ENCODE peak calls at places on chromosome 13, in seven cellular contexts. S is uterus, H is stomach, A is OCI-LY7, G is endodermal cell, P is choroid plexus epithelial cell, T is GM23248. C is an unnamed sample.

GRCh38 chr13:76879211-76879875 is 6.9 kb downstream of the KCTD12 start:
- DNase-seq in P (peak; percentile 91), S (peak; percentile 79), T (peak; percentile 94), G (no peak), H (peak; percentile 38), A (no peak), C (peak; percentile 52)

GRCh38 chr13:110400786-110401533 is 93.9 kb downstream of the COL4A2 start:
- DNase-seq in S (peak; percentile 73), A (no peak), H (no peak), T (peak; percentile 92), G (no peak), P (peak; percentile 60), C (peak; percentile 91)

GRCh38 chr13:20426766-20427448 is 98.8 kb downstream of the CRYL1 start:
- DNase-seq in S (no peak), H (no peak), G (no peak), P (no peak), T (peak; percentile 32), A (no peak), C (no peak)

GRCh38 chr13:24642236-24642635 is 38.0 kb upstream of the ATP12A start:
- DNase-seq in S (no peak), G (no peak), T (no peak), H (no peak), P (no peak), A (no peak), C (no peak)

GRCh38 chr13:70623260-70623659 is 515.0 kb upstream of the KLHL1 start:
- DNase-seq in A (peak; percentile 9), T (peak; percentile 20), P (peak; percentile 35), H (no peak), S (no peak), G (no peak), C (no peak)

GRCh38 chr13:76815344-76815743 is 70.9 kb downstream of the KCTD12 start:
- DNase-seq in H (no peak), P (no peak), A (no peak), S (no peak), T (no peak), G (no peak), C (no peak)

GRCh38 chr13:40186041-40186440 is 480.4 kb downstream of the FOXO1 start:
- DNase-seq in A (no peak), H (no peak), G (no peak), P (no peak), T (no peak), S (no peak), C (no peak)

GRCh38 chr13:93266681-93267080 is 40.1 kb downstream of the GPC6 start:
- DNase-seq in A (no peak), T (no peak), H (no peak), S (no peak), P (no peak), G (no peak), C (no peak)

GRCh38 chr13:111664696-111665095 is 344.3 kb downstream of the TEX29 start:
- DNase-seq in G (peak; percentile 31), P (no peak), H (no peak), A (no peak), T (no peak), S (no peak), C (no peak)

GRCh38 chr13:21243045-21243842 is 66.8 kb downstream of the MRPL57 start:
- DNase-seq in S (no peak), H (no peak), P (no peak), A (no peak), G (no peak), T (no peak), C (no peak)

DNA sequence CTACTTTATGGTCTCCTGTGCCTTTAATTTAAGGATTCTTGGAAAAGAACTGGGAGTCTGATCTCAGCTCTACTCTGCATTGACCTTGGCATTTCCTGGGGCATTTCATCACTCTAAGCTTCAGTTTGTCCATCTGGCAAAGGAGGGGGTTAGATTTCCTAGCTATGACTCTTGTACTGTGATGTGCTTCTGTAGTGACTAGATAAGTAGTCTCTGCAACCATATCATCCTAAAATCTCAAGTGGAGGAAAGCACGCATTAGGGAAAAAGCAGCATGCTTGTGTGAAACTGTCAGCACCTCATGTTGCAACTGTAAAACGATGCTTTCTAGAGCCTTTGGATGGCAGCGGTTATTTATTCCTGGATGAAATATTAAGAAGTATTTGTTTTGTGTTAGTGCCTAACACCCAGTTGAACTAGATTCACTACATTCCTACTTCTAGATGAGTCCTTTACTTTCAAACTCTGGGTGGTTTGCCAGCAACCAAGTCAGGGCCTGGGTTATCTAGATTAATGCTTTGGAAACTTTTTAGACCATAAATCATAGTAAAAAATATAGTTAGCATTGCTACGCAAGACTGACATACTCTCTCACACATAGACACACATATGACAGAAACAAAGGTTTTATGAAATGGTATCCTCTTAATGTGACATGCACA is 6.8 kb downstream of the WDFY2 start:
- DNase-seq in S (peak; percentile 28), A (no peak), G (no peak), H (peak; percentile 41), T (peak; percentile 96), P (peak; percentile 92), C (peak; percentile 92)
- H3K4me3 ChIP-seq in S (no peak overlapping the region), A (no peak overlapping the region), G (no peak overlapping the region), H (no peak overlapping the region), T (peak overlapping the region; percentile 54), P (no peak overlapping the region), C (peak overlapping the region; percentile 1)

GRCh38 chr13:36344173-36344572 is 2.0 kb downstream of the SPART start:
- DNase-seq in S (peak; percentile 62), P (peak; percentile 89), A (no peak), T (peak; percentile 65), G (no peak), H (no peak), C (no peak)
- H3K4me3 ChIP-seq in S (peak overlapping the region; percentile 91), P (peak overlapping the region; percentile 83), A (no peak overlapping the region), T (peak overlapping the region; percentile 93), G (peak overlapping the region; percentile 91), H (peak overlapping the region; percentile 73), C (peak overlapping the region; percentile 66)

DNA sequence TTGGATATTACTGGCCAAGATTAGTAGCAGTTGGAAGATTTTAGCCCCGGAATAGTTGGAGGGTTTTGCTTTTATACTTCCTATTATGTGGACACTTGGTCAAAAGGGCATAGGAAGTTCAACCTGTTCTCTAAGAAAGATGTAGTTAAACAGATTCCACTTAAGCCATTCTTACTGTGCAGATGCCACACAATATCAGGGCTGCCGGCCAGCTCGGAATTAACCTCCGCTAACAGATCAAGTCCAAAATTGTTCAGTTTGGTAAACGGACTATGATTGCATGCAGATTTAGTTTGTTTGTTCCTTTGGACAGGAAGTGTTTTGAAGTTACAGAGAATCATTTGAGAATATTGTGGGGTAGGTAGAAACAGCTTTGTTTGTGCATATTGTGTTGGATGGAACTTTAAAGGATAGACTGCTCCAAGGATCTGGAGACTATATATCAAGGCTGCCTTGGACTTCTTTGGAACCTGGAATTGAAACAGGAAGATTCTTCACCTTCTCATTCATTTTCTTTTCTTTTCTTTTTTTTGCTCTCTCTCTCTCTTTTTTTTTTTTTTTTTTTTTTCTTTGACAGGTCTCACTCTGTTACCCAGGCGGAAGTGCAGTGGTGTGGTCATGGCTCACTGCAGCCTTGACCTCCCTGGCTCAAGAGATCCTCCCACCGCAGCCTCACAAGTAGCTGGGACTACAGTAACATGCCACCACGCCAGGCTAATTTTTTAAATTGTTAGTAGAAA is 5.0 kb upstream of the SPRY2 start:
- DNase-seq in H (no peak), T (no peak), S (no peak), P (no peak), G (no peak), A (no peak), C (no peak)
- H3K4me3 ChIP-seq in H (no peak overlapping the region), T (no peak overlapping the region), S (no peak overlapping the region), P (no peak overlapping the region), G (no peak overlapping the region), A (no peak overlapping the region), C (no peak overlapping the region)

GRCh38 chr13:101627556-101627943 is 175.1 kb downstream of the ITGBL1 start:
- DNase-seq in P (no peak), S (no peak), H (no peak), G (no peak), T (peak; percentile 40), A (no peak), C (no peak)
- H3K4me3 ChIP-seq in P (no peak overlapping the region), S (peak overlapping the region; percentile 24), H (peak overlapping the region; percentile 25), G (no peak overlapping the region), T (peak overlapping the region; percentile 71), A (peak overlapping the region; percentile 47), C (no peak overlapping the region)

GRCh38 chr13:98761979-98762616 is 9.6 kb upstream of the SLC15A1 start:
- DNase-seq in S (no peak), G (no peak), H (no peak), A (no peak), T (no peak), P (no peak), C (no peak)

GRCh38 chr13:98766120-98766519 is 13.6 kb upstream of the SLC15A1 start:
- DNase-seq in H (no peak), A (no peak), G (no peak), P (no peak), S (no peak), T (no peak), C (no peak)

GRCh38 chr13:98766716-98767115 is 14.2 kb upstream of the SLC15A1 start:
- DNase-seq in P (no peak), H (no peak), T (no peak), S (no peak), A (no peak), G (no peak), C (no peak)

GRCh38 chr13:98755729-98756128 is 3.3 kb upstream of the SLC15A1 start:
- DNase-seq in G (no peak), P (no peak), H (no peak), A (no peak), T (no peak), S (no peak), C (no peak)

DNA sequence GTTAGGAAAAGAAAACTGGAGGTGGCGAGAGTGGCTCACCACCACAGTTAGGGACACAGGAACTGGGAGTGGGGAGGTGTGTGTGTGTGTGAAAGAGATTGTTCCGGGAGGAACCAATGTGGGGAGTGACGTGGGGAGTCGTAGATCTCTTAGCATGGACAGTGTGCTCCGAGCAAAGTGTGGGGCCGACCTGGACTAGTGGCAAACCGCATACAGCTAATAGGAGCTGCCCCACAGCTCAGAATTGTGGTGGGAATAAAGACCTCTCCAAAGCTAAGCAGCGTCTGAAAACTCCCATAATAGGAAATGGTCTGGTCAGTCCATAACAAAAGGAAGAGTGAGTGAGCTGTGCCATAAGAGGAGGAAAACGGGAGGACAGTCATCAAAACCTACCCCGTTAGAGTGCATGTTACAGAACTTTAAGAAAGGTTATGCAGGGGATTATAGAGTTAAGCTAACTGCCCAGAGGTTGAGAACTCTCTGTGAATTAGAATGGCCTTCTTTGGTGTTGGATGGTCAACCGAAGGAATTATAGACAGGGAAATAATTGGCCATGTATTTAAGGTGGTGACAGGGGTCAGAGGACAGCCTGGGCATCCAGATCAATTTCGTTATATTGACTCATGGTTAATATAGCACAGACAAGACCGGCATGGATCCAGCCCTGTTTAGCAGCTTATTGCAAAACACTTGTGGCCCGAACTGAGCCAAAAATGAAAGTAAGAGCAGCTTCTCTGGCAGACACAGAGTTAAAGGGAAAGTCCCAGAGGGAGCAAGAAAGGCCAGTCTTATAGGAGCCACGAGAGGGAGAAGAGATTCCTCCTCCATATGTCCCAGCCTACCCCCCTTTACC is 8.9 kb upstream of the SLC15A1 start:
- DNase-seq in G (no peak), A (no peak), H (peak; percentile 34), T (peak; percentile 81), P (peak; percentile 87), S (no peak), C (no peak)
- H3K4me3 ChIP-seq in G (no peak overlapping the region), A (no peak overlapping the region), H (peak overlapping the region; percentile 25), T (peak overlapping the region; percentile 61), P (peak overlapping the region; percentile 41), S (peak overlapping the region; percentile 15), C (no peak overlapping the region)

C was measured in HFF-Myc.